ENCODE peak calls at places on chromosomes 3 and 15, in five cellular contexts. One of them, this sample, is unnamed. For H3K4me1, the result is how much of the 10 kb centered on the place peaks cover.

GRCh38 chr3:126450744-126451143 is 24.9 kb downstream of the ZXDC start:
- DNase-seq in esophagus muscularis mucosa: no peak
- DNase-seq in HepG2: no peak
- DNase-seq in uterus: no peak
- DNase-seq in testis: peak
- DNase-seq in this sample: peak

GRCh38 chr3:115657168-115657567 is 33.9 kb downstream of the GAP43 start:
- DNase-seq in esophagus muscularis mucosa: no peak
- DNase-seq in HepG2: no peak
- DNase-seq in uterus: no peak
- DNase-seq in testis: no peak
- DNase-seq in this sample: no peak

GRCh38 chr3:25826510-25826909 is 36.6 kb downstream of the OXSM start:
- DNase-seq in esophagus muscularis mucosa: no peak
- DNase-seq in HepG2: no peak
- DNase-seq in uterus: no peak
- DNase-seq in testis: no peak
- DNase-seq in this sample: no peak

GRCh38 chr3:29382399-29382798 is 101.5 kb downstream of the RBMS3 start:
- DNase-seq in esophagus muscularis mucosa: no peak
- DNase-seq in HepG2: no peak
- DNase-seq in uterus: no peak
- DNase-seq in testis: no peak
- DNase-seq in this sample: no peak

GRCh38 chr3:185992801-185993467 is 55.1 kb upstream of the TRA2B start:
- DNase-seq in esophagus muscularis mucosa: no peak
- DNase-seq in HepG2: no peak
- DNase-seq in uterus: no peak
- DNase-seq in testis: peak
- DNase-seq in this sample: no peak

GRCh38 chr3:72830452-72831217 is 17.6 kb downstream of the SHQ1 start:
- DNase-seq in esophagus muscularis mucosa: no peak
- DNase-seq in HepG2: no peak
- DNase-seq in uterus: no peak
- DNase-seq in testis: no peak
- DNase-seq in this sample: no peak

GRCh38 chr15:61411941-61412510 is 182.9 kb upstream of the RORA start:
- DNase-seq in esophagus muscularis mucosa: no peak
- DNase-seq in HepG2: no peak
- DNase-seq in uterus: no peak
- DNase-seq in testis: no peak
- DNase-seq in this sample: no peak

GRCh38 chr3:32292085-32292796 is 53.8 kb downstream of the CMTM8 start:
- DNase-seq in esophagus muscularis mucosa: no peak
- DNase-seq in HepG2: peak
- DNase-seq in uterus: no peak
- DNase-seq in testis: no peak
- DNase-seq in this sample: no peak

GRCh38 chr3:100087203-100087602 is 27.1 kb downstream of the FILIP1L start:
- DNase-seq in esophagus muscularis mucosa: no peak
- DNase-seq in HepG2: no peak
- DNase-seq in uterus: no peak
- DNase-seq in testis: no peak
- DNase-seq in this sample: no peak

GRCh38 chr15:66774001-66774814 is 72.2 kb downstream of the SMAD6 start:
- DNase-seq in esophagus muscularis mucosa: peak
- DNase-seq in HepG2: peak
- DNase-seq in uterus: peak
- DNase-seq in testis: peak
- DNase-seq in this sample: no peak

GRCh38 chr3:189361103-189361835 is 189.5 kb downstream of the TPRG1 start:
- DNase-seq in esophagus muscularis mucosa: no peak
- DNase-seq in HepG2: no peak
- DNase-seq in uterus: no peak
- DNase-seq in testis: no peak
- DNase-seq in this sample: no peak

GRCh38 chr3:149655826-149656599 is 1.8 kb downstream of the WWTR1 start:
- DNase-seq in esophagus muscularis mucosa: no peak
- DNase-seq in HepG2: no peak
- DNase-seq in uterus: no peak
- DNase-seq in testis: no peak
- DNase-seq in this sample: no peak

GRCh38 chr3:39755100-39755499 is 54.3 kb upstream of the MYRIP start:
- DNase-seq in esophagus muscularis mucosa: no peak
- DNase-seq in HepG2: no peak
- DNase-seq in uterus: no peak
- DNase-seq in testis: no peak
- DNase-seq in this sample: no peak

GRCh38 chr15:65092046-65092770 is 15.7 kb downstream of the KBTBD13 start:
- DNase-seq in esophagus muscularis mucosa: no peak
- DNase-seq in HepG2: no peak
- DNase-seq in uterus: no peak
- DNase-seq in testis: no peak
- DNase-seq in this sample: no peak

GRCh38 chr15:28933710-28934445 is 48.1 kb downstream of the APBA2 start:
- DNase-seq in esophagus muscularis mucosa: no peak
- DNase-seq in HepG2: peak
- DNase-seq in uterus: no peak
- DNase-seq in testis: no peak
- DNase-seq in this sample: no peak

GRCh38 chr3:156750191-156750873 is 75.8 kb upstream of the LEKR1 start:
- DNase-seq in esophagus muscularis mucosa: no peak
- DNase-seq in HepG2: no peak
- DNase-seq in uterus: no peak
- DNase-seq in testis: no peak
- DNase-seq in this sample: no peak

GRCh38 chr3:13420051-13420816 is at the start of gene NUP210:
- DNase-seq in esophagus muscularis mucosa: no peak
- DNase-seq in HepG2: peak
- DNase-seq in uterus: no peak
- DNase-seq in testis: peak
- DNase-seq in this sample: no peak
- TF ChIP-seq POLR2A in esophagus muscularis mucosa: no peak
- TF ChIP-seq POLR2A in HepG2: no peak
- TF ChIP-seq POLR2A in uterus: no peak
- TF ChIP-seq POLR2A in testis: no peak
- TF ChIP-seq POLR2A in this sample: no peak

DNA sequence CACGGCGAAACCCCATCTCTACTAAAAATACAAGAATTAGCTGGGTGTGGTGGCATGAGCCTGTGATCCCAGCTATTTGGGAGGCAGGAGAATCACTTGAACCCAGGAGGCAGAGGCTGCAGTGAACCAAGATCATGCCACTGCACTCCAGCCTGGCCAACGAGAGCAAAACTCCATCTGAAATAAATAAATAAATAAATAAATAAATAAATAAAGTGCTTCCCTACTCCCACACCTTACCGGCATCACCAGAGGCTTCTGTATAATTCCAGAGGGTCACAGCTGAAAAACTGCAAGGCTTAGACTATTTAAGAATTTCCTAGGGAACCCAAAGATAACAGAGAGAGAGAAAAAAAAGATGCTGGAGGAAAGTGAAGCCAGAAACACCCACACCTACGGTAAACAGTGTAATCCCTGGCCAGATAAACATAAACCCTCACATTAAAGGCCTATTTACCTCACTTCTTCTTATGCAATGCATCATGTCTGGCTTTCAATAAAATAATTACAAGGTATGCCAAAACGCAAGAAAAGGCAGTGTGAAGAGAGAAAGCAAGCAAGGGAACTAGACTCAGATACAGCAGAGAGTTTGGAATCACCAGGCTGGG is 15.0 kb upstream of the TRPM1 start:
- DNase-seq in esophagus muscularis mucosa: no peak
- DNase-seq in HepG2: no peak
- DNase-seq in uterus: no peak
- DNase-seq in testis: no peak
- DNase-seq in this sample: no peak
- H3K4me1 ChIP-seq in esophagus muscularis mucosa: under half
- H3K4me1 ChIP-seq in HepG2: under half
- H3K4me1 ChIP-seq in uterus: under half
- H3K4me1 ChIP-seq in testis: under half
- H3K4me1 ChIP-seq in this sample: under half

GRCh38 chr3:139355937-139356336 is 12.1 kb downstream of the MRPS22 start:
- DNase-seq in esophagus muscularis mucosa: no peak
- DNase-seq in HepG2: no peak
- DNase-seq in uterus: no peak
- DNase-seq in testis: no peak
- DNase-seq in this sample: no peak
- TF ChIP-seq POLR2A in esophagus muscularis mucosa: no peak
- TF ChIP-seq POLR2A in HepG2: no peak
- TF ChIP-seq POLR2A in uterus: no peak
- TF ChIP-seq POLR2A in testis: no peak
- TF ChIP-seq POLR2A in this sample: no peak

GRCh38 chr3:124838963-124839362 is 48.2 kb downstream of the ITGB5 start:
- DNase-seq in esophagus muscularis mucosa: no peak
- DNase-seq in HepG2: peak
- DNase-seq in uterus: no peak
- DNase-seq in testis: no peak
- DNase-seq in this sample: no peak
- H3K4me1 ChIP-seq in esophagus muscularis mucosa: half or more
- H3K4me1 ChIP-seq in HepG2: half or more
- H3K4me1 ChIP-seq in uterus: under half
- H3K4me1 ChIP-seq in testis: under half
- H3K4me1 ChIP-seq in this sample: half or more

GRCh38 chr3:184298759-184299487 is at the start of gene PSMD2:
- DNase-seq in esophagus muscularis mucosa: peak
- DNase-seq in HepG2: peak
- DNase-seq in uterus: peak
- DNase-seq in testis: peak
- DNase-seq in this sample: no peak
- TF ChIP-seq POLR2A in esophagus muscularis mucosa: peak
- TF ChIP-seq POLR2A in HepG2: peak
- TF ChIP-seq POLR2A in uterus: peak
- TF ChIP-seq POLR2A in testis: no peak
- TF ChIP-seq POLR2A in this sample: peak

GRCh38 chr3:183265157-183265642 is 12.1 kb downstream of the B3GNT5 start:
- DNase-seq in esophagus muscularis mucosa: no peak
- DNase-seq in HepG2: no peak
- DNase-seq in uterus: peak
- DNase-seq in testis: peak
- DNase-seq in this sample: no peak
- H3K4me1 ChIP-seq in esophagus muscularis mucosa: under half
- H3K4me1 ChIP-seq in HepG2: under half
- H3K4me1 ChIP-seq in uterus: under half
- H3K4me1 ChIP-seq in testis: under half
- H3K4me1 ChIP-seq in this sample: half or more

DNA sequence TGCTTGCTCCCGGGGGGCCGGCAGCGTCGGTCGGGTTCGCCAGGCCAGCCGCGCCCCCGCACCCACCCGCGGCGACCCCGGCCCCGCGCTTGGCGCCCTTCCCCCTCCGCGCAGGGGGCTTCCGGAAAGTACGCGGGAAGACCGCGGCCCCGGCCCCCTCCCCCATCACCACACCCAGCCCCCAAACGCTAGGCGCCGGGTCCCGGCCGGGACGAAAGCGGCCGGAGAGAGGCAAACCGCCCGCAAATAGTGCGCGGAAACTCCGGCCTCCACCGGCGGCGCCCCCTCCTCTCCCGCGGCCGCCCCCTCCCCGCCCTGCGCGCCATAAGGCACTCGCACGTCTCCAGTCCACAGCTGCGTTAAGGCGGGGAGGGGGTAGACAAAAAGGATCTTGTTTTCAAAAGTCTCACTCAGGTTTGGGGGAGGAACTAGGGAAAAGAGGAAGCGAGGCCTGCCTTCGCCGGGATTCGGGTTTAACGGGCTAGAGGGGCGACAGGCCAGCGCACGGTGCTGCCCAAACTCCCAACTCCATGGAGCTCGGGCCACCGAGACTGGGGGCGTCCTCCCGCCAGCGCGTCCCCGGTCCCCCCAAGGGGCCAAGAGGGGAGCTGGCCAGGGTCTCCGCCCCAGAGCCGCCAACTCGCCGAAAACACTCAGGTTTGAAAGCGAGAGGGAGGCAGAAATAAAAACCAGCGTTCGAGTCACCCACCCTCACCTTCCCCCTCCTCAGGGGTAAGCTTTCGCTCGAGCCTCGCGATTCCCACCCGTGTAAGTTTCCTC is 1.8 kb downstream of the ANP32A start:
- DNase-seq in esophagus muscularis mucosa: no peak
- DNase-seq in HepG2: peak
- DNase-seq in uterus: peak
- DNase-seq in testis: peak
- DNase-seq in this sample: no peak
- TF ChIP-seq POLR2A in esophagus muscularis mucosa: no peak
- TF ChIP-seq POLR2A in HepG2: no peak
- TF ChIP-seq POLR2A in uterus: no peak
- TF ChIP-seq POLR2A in testis: no peak
- TF ChIP-seq POLR2A in this sample: no peak

GRCh38 chr3:123759311-123759710 is 124.8 kb downstream of the MYLK start:
- DNase-seq in esophagus muscularis mucosa: no peak
- DNase-seq in HepG2: no peak
- DNase-seq in uterus: no peak
- DNase-seq in testis: no peak
- DNase-seq in this sample: no peak

GRCh38 chr3:123758081-123758564 is 126.0 kb downstream of the MYLK start:
- DNase-seq in esophagus muscularis mucosa: no peak
- DNase-seq in HepG2: peak
- DNase-seq in uterus: no peak
- DNase-seq in testis: no peak
- DNase-seq in this sample: peak

GRCh38 chr3:123762805-123763204 is 121.3 kb downstream of the MYLK start:
- DNase-seq in esophagus muscularis mucosa: no peak
- DNase-seq in HepG2: no peak
- DNase-seq in uterus: no peak
- DNase-seq in testis: no peak
- DNase-seq in this sample: no peak

GRCh38 chr3:123757281-123757940 is 126.7 kb downstream of the MYLK start:
- DNase-seq in esophagus muscularis mucosa: no peak
- DNase-seq in HepG2: no peak
- DNase-seq in uterus: no peak
- DNase-seq in testis: peak
- DNase-seq in this sample: peak

DNA sequence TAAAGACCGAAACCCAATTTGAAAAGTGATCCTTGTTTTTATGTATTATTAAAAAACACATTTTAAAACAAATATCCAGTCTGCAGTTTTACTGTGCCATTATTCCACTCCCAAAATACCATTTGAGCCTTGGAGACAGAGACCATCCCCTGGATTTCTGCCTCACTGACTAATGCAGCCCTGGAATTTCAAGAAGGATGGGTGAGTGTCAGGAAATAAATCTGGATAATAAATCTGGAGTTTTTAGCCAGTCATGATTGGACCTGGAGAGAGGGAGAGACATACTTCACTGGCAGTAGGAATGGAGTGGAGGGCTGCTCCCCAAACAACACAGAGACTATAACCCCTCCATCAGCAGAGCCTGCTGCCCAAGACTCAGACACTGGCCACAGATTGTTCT is 123.3 kb downstream of the MYLK start:
- DNase-seq in esophagus muscularis mucosa: peak
- DNase-seq in HepG2: no peak
- DNase-seq in uterus: no peak
- DNase-seq in testis: no peak
- DNase-seq in this sample: no peak
- H3K4me1 ChIP-seq in esophagus muscularis mucosa: under half
- H3K4me1 ChIP-seq in HepG2: half or more
- H3K4me1 ChIP-seq in uterus: under half
- H3K4me1 ChIP-seq in testis: under half
- H3K4me1 ChIP-seq in this sample: under half

GRCh38 chr3:4979401-4980228 is at the start of gene BHLHE40:
- DNase-seq in esophagus muscularis mucosa: no peak
- DNase-seq in HepG2: no peak
- DNase-seq in uterus: no peak
- DNase-seq in testis: no peak
- DNase-seq in this sample: no peak
- TF ChIP-seq POLR2A in esophagus muscularis mucosa: peak
- TF ChIP-seq POLR2A in HepG2: no peak
- TF ChIP-seq POLR2A in uterus: peak
- TF ChIP-seq POLR2A in testis: no peak
- TF ChIP-seq POLR2A in this sample: peak